ENCODE peak calls at places on chromosomes 1 and 21, in seven cellular contexts. One of them, this sample, is unnamed.

GRCh38 chr1:246647113-246647512 is 77.1 kb upstream of the SCCPDH start:
- DNase-seq in T-helper 1 cell: no peak
- DNase-seq in nucleus accumbens: no peak
- DNase-seq in caudate nucleus: peak
- DNase-seq in A549: no peak
- DNase-seq in T follicular helper cell: no peak
- DNase-seq in T-helper 22 cell: no peak
- DNase-seq in this sample: no peak

GRCh38 chr1:184393924-184394323 is 7.1 kb downstream of the C1orf21 start:
- DNase-seq in T-helper 1 cell: no peak
- DNase-seq in nucleus accumbens: no peak
- DNase-seq in caudate nucleus: no peak
- DNase-seq in A549: no peak
- DNase-seq in T follicular helper cell: no peak
- DNase-seq in T-helper 22 cell: no peak
- DNase-seq in this sample: no peak

GRCh38 chr1:103517380-103518047 is 8.0 kb upstream of the RNPC3 start:
- DNase-seq in T-helper 1 cell: no peak
- DNase-seq in nucleus accumbens: no peak
- DNase-seq in caudate nucleus: no peak
- DNase-seq in A549: no peak
- DNase-seq in T follicular helper cell: no peak
- DNase-seq in T-helper 22 cell: no peak
- DNase-seq in this sample: no peak

GRCh38 chr1:116207126-116207735 is 96.0 kb downstream of the MAB21L3 start:
- DNase-seq in T-helper 1 cell: no peak
- DNase-seq in nucleus accumbens: no peak
- DNase-seq in caudate nucleus: no peak
- DNase-seq in A549: no peak
- DNase-seq in T follicular helper cell: no peak
- DNase-seq in T-helper 22 cell: no peak
- DNase-seq in this sample: no peak

GRCh38 chr1:218996362-218996761 is 177.3 kb upstream of the LYPLAL1 start:
- DNase-seq in T-helper 1 cell: no peak
- DNase-seq in nucleus accumbens: no peak
- DNase-seq in caudate nucleus: no peak
- DNase-seq in A549: no peak
- DNase-seq in T follicular helper cell: no peak
- DNase-seq in T-helper 22 cell: no peak
- DNase-seq in this sample: no peak

GRCh38 chr1:209235170-209235569 is 348.3 kb upstream of the CAMK1G start:
- DNase-seq in T-helper 1 cell: no peak
- DNase-seq in nucleus accumbens: no peak
- DNase-seq in caudate nucleus: no peak
- DNase-seq in A549: no peak
- DNase-seq in T follicular helper cell: no peak
- DNase-seq in T-helper 22 cell: no peak
- DNase-seq in this sample: no peak

GRCh38 chr1:93537924-93538323 is 90.0 kb downstream of the FNBP1L start:
- DNase-seq in T-helper 1 cell: no peak
- DNase-seq in nucleus accumbens: no peak
- DNase-seq in caudate nucleus: no peak
- DNase-seq in A549: no peak
- DNase-seq in T follicular helper cell: no peak
- DNase-seq in T-helper 22 cell: no peak
- DNase-seq in this sample: no peak

GRCh38 chr1:219381396-219381795 is 207.7 kb downstream of the LYPLAL1 start:
- DNase-seq in T-helper 1 cell: no peak
- DNase-seq in nucleus accumbens: no peak
- DNase-seq in caudate nucleus: no peak
- DNase-seq in A549: no peak
- DNase-seq in T follicular helper cell: no peak
- DNase-seq in T-helper 22 cell: no peak
- DNase-seq in this sample: no peak

GRCh38 chr1:235953801-235954200 is 87.1 kb upstream of the LYST start:
- DNase-seq in T-helper 1 cell: no peak
- DNase-seq in nucleus accumbens: no peak
- DNase-seq in caudate nucleus: no peak
- DNase-seq in A549: no peak
- DNase-seq in T follicular helper cell: no peak
- DNase-seq in T-helper 22 cell: no peak
- DNase-seq in this sample: peak

GRCh38 chr1:62234709-62235108 is 40.1 kb downstream of the L1TD1 start:
- DNase-seq in T-helper 1 cell: no peak
- DNase-seq in nucleus accumbens: no peak
- DNase-seq in caudate nucleus: no peak
- DNase-seq in A549: no peak
- DNase-seq in T follicular helper cell: no peak
- DNase-seq in T-helper 22 cell: no peak
- DNase-seq in this sample: no peak

GRCh38 chr1:28811766-28812668 is at the start of gene OPRD1:
- DNase-seq in T-helper 1 cell: no peak
- DNase-seq in nucleus accumbens: no peak
- DNase-seq in caudate nucleus: no peak
- DNase-seq in A549: no peak
- DNase-seq in T follicular helper cell: no peak
- DNase-seq in T-helper 22 cell: no peak
- DNase-seq in this sample: no peak

GRCh38 chr1:157154940-157155514 is 16.8 kb upstream of the ETV3 start:
- DNase-seq in T-helper 1 cell: no peak
- DNase-seq in nucleus accumbens: no peak
- DNase-seq in caudate nucleus: no peak
- DNase-seq in A549: no peak
- DNase-seq in T follicular helper cell: no peak
- DNase-seq in T-helper 22 cell: no peak
- DNase-seq in this sample: no peak

GRCh38 chr1:155070392-155070700 is 6.8 kb downstream of the EFNA4 start:
- DNase-seq in T-helper 1 cell: no peak
- DNase-seq in nucleus accumbens: no peak
- DNase-seq in caudate nucleus: no peak
- DNase-seq in A549: no peak
- DNase-seq in T follicular helper cell: no peak
- DNase-seq in T-helper 22 cell: no peak
- DNase-seq in this sample: no peak

GRCh38 chr1:12542138-12542465 is 75.9 kb downstream of the DHRS3 start:
- DNase-seq in T-helper 1 cell: no peak
- DNase-seq in nucleus accumbens: no peak
- DNase-seq in caudate nucleus: no peak
- DNase-seq in A549: no peak
- DNase-seq in T follicular helper cell: no peak
- DNase-seq in T-helper 22 cell: no peak
- DNase-seq in this sample: no peak

GRCh38 chr1:245827306-245827705 is 672.5 kb downstream of the KIF26B start:
- DNase-seq in T-helper 1 cell: no peak
- DNase-seq in nucleus accumbens: no peak
- DNase-seq in caudate nucleus: no peak
- DNase-seq in A549: no peak
- DNase-seq in T follicular helper cell: no peak
- DNase-seq in T-helper 22 cell: no peak
- DNase-seq in this sample: no peak

GRCh38 chr1:60978421-60979357 is 103.7 kb upstream of the NFIA start:
- DNase-seq in T-helper 1 cell: peak
- DNase-seq in nucleus accumbens: no peak
- DNase-seq in caudate nucleus: no peak
- DNase-seq in A549: peak
- DNase-seq in T follicular helper cell: peak
- DNase-seq in T-helper 22 cell: no peak
- DNase-seq in this sample: no peak

GRCh38 chr21:27168084-27168483 is 201.2 kb upstream of the ADAMTS5 start:
- DNase-seq in T-helper 1 cell: no peak
- DNase-seq in nucleus accumbens: no peak
- DNase-seq in caudate nucleus: no peak
- DNase-seq in A549: no peak
- DNase-seq in T follicular helper cell: no peak
- DNase-seq in T-helper 22 cell: no peak
- DNase-seq in this sample: no peak

GRCh38 chr1:155471026-155471425 is 91.6 kb downstream of the ASH1L start:
- DNase-seq in T-helper 1 cell: no peak
- DNase-seq in nucleus accumbens: no peak
- DNase-seq in caudate nucleus: no peak
- DNase-seq in A549: no peak
- DNase-seq in T follicular helper cell: no peak
- DNase-seq in T-helper 22 cell: no peak
- DNase-seq in this sample: no peak

GRCh38 chr1:234611799-234612351 is 1.9 kb upstream of the IRF2BP2 start:
- DNase-seq in T-helper 1 cell: peak
- DNase-seq in nucleus accumbens: peak
- DNase-seq in caudate nucleus: no peak
- DNase-seq in A549: no peak
- DNase-seq in T follicular helper cell: no peak
- DNase-seq in T-helper 22 cell: no peak
- DNase-seq in this sample: no peak

GRCh38 chr1:214709241-214709640 is 106.2 kb downstream of the CENPF start:
- DNase-seq in T-helper 1 cell: no peak
- DNase-seq in nucleus accumbens: no peak
- DNase-seq in caudate nucleus: no peak
- DNase-seq in A549: no peak
- DNase-seq in T follicular helper cell: no peak
- DNase-seq in T-helper 22 cell: no peak
- DNase-seq in this sample: no peak

GRCh38 chr21:45768011-45768740 is 124.7 kb downstream of the PCBP3 start:
- DNase-seq in T-helper 1 cell: no peak
- DNase-seq in nucleus accumbens: no peak
- DNase-seq in caudate nucleus: no peak
- DNase-seq in A549: no peak
- DNase-seq in T follicular helper cell: no peak
- DNase-seq in T-helper 22 cell: no peak
- DNase-seq in this sample: no peak

GRCh38 chr1:8376358-8376840 is 58.5 kb downstream of the SLC45A1 start:
- DNase-seq in T-helper 1 cell: no peak
- DNase-seq in nucleus accumbens: no peak
- DNase-seq in caudate nucleus: no peak
- DNase-seq in A549: no peak
- DNase-seq in T follicular helper cell: no peak
- DNase-seq in T-helper 22 cell: no peak
- DNase-seq in this sample: no peak

GRCh38 chr1:177809844-177810243 is 160.0 kb downstream of the SEC16B start:
- DNase-seq in T-helper 1 cell: no peak
- DNase-seq in nucleus accumbens: no peak
- DNase-seq in caudate nucleus: no peak
- DNase-seq in A549: no peak
- DNase-seq in T follicular helper cell: no peak
- DNase-seq in T-helper 22 cell: no peak
- DNase-seq in this sample: no peak

GRCh38 chr1:109723351-109723750 is 11.3 kb downstream of the GSTM5 start:
- DNase-seq in T-helper 1 cell: no peak
- DNase-seq in nucleus accumbens: no peak
- DNase-seq in caudate nucleus: no peak
- DNase-seq in A549: no peak
- DNase-seq in T follicular helper cell: no peak
- DNase-seq in T-helper 22 cell: no peak
- DNase-seq in this sample: peak

This sample was measured in GM04503.